ENCODE peak calls at places on chromosomes 4 and X, in eight cellular contexts. C, P, K, H, S, I, A and Y are unnamed samples. For H3K9me3, the result is how much of the 10 kb centered on the place peaks cover.

GRCh38 chrX:47093248-47093647 is 15.0 kb downstream of the RGN start:
- DNase-seq in C (peak), P (peak), K (no peak), H (no peak), S (no peak), I (no peak), A (no peak), Y (no peak)

GRCh38 chr4:38823766-38824165 is 19.2 kb upstream of the TLR1 start:
- DNase-seq in C (no peak), P (no peak), K (no peak), H (no peak), S (no peak), I (no peak), A (no peak), Y (no peak)

GRCh38 chr4:125316781-125317525 is 2.2 kb downstream of the FAT4 start:
- DNase-seq in C (peak), P (no peak), K (peak), H (peak), S (peak), I (peak), A (no peak), Y (no peak)

GRCh38 chr4:165234766-165235165 is 27.4 kb downstream of the KLHL2 start:
- DNase-seq in C (no peak), P (no peak), K (no peak), H (no peak), S (no peak), I (no peak), A (no peak), Y (no peak)

GRCh38 chrX:4043951-4044350 is 330.5 kb upstream of the PRKX start:
- DNase-seq in C (no peak), P (peak), K (no peak), H (no peak), S (no peak), I (no peak), A (no peak), Y (no peak)

GRCh38 chrX:148380614-148381561 is 119.5 kb upstream of the AFF2 start:
- DNase-seq in C (no peak), P (peak), K (no peak), H (peak), S (no peak), I (no peak), A (no peak), Y (no peak)

GRCh38 chrX:132858018-132858417 is 100.4 kb downstream of the HS6ST2 start:
- DNase-seq in C (no peak), P (no peak), K (no peak), H (no peak), S (no peak), I (no peak), A (no peak), Y (no peak)

GRCh38 chrX:84187501-84188319 is at the start of gene RPS6KA6:
- DNase-seq in C (peak), P (peak), K (peak), H (peak), S (peak), I (peak), A (no peak), Y (no peak)

GRCh38 chrX:49884290-49884862 is 5.1 kb downstream of the USP27X start:
- DNase-seq in C (peak), P (peak), K (peak), H (peak), S (peak), I (peak), A (no peak), Y (no peak)

GRCh38 chrX:115531818-115532403 is 29.1 kb upstream of the PLS3 start:
- DNase-seq in C (no peak), P (no peak), K (no peak), H (no peak), S (no peak), I (no peak), A (no peak), Y (no peak)

GRCh38 chrX:63350551-63350950 is 581 bp downstream of the SPIN4 start:
- DNase-seq in C (peak), P (peak), K (peak), H (peak), S (peak), I (peak), A (no peak), Y (no peak)

GRCh38 chr4:165152527-165152926 is 39.9 kb upstream of the TMEM192 start:
- DNase-seq in C (no peak), P (no peak), K (no peak), H (no peak), S (no peak), I (no peak), A (no peak), Y (no peak)

GRCh38 chr4:121653214-121653613 is 43.6 kb downstream of the ANXA5 start:
- DNase-seq in C (no peak), P (no peak), K (no peak), H (no peak), S (no peak), I (no peak), A (no peak), Y (no peak)

DNA sequence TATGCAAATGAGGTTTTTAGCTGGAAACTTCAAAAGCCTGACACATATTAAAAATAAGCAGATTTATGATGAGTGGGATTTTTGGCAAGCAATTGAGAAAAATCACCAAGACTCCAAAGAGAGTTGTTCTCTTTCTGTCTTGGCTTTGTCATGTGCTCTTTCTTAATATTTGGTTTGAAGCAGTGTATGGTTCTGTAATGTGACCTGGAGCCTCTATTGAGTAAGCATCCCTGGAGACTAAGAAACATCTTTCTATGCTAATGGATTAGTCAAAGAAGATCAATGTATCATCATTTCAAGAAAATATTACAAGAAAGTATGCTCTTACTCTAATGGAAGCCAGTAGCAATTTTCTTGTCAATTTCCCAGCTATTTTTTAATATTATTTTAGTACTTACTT is 11.7 kb downstream of the TRIM2 start:
- DNase-seq in C (no peak), P (no peak), K (no peak), H (no peak), S (no peak), I (no peak), A (no peak), Y (no peak)
- H3K9me3 ChIP-seq in C (under half), P (under half), K (under half), H (under half), S (under half), I (under half), A (under half), Y (under half)

DNA sequence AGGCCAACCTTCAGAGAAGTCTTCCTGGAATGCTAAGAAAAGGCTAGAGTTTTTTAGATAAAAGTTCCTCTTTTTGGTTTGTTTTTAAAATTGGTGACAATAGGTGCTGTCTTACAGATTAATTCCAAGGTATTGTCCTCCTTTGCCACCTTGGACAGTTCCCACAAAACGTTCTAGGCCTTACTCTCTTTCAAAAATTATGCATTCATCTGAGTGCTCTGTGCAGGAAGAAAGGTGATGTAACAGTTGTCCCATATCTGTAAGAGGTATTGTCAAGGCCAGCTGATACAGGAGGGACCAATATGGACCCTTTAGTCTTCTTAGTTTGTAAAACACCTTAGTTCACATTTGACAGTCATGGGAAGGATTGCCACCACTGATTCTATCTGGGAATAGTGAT is 15.9 kb upstream of the CXCL5 start:
- DNase-seq in C (no peak), P (no peak), K (no peak), H (no peak), S (no peak), I (no peak), A (no peak), Y (no peak)
- TF ChIP-seq CTCF in C (no peak), P (no peak), K (no peak), H (no peak), S (no peak), I (no peak), A (no peak), Y (no peak)

DNA sequence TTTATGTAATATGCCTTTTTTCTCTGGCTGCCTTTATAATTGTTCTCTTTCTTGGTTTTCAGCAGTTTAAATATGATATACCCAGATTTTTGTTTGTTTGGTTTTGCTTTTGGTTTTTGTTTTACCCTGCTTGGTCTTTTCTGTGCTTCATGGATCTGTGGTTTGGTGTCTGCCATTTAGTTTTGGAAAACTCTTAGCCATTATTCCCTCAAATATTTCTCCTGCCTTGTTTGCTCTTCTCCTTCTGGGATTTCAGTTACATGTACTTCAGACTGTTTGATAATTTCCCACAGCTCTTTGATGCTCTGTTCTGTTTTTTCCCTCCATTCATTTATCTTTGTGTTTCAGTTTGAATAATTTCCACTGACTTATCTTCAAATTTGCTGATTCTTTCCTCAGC is 223.1 kb upstream of the BCOR start:
- DNase-seq in C (no peak), P (no peak), K (no peak), H (no peak), S (no peak), I (no peak), A (no peak), Y (no peak)
- H3K9me3 ChIP-seq in C (under half), P (under half), K (under half), H (under half), S (under half), I (under half), A (under half), Y (under half)

DNA sequence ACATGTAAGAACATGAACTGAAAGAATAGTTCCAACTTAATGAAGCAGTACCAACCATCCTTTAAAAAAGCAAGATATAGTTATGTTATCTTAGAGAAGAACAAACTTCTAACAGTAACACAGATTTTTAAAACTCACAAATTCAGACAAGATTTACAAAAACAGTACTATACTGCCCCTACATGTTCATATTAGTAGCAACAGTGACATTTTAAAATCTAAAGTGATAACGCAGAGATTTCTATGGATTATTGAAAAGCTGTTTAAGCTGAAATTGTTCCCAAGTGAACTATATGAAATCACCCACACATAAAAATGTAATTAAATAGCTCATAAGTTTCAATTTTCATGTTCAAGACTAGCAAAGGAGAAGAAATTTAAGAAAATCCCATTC is 166.0 kb downstream of the FBXW7 start:
- DNase-seq in C (no peak), P (no peak), K (no peak), H (no peak), S (no peak), I (no peak), A (no peak), Y (no peak)
- TF ChIP-seq CTCF in C (peak), P (no peak), K (peak), H (no peak), S (no peak), I (peak), A (no peak), Y (no peak)

GRCh38 chrX:12936947-12937346 is 30.5 kb downstream of the TLR8 start:
- DNase-seq in C (no peak), P (no peak), K (no peak), H (no peak), S (no peak), I (no peak), A (no peak), Y (no peak)
- H3K9me3 ChIP-seq in C (under half), P (under half), K (under half), H (under half), S (under half), I (under half), A (under half), Y (under half)

GRCh38 chr4:180557348-180557747 is 1685.9 kb upstream of the TENM3 start:
- DNase-seq in C (no peak), P (no peak), K (no peak), H (no peak), S (no peak), I (no peak), A (no peak), Y (no peak)
- TF ChIP-seq CTCF in C (peak), P (no peak), K (no peak), H (no peak), S (no peak), I (no peak), A (no peak), Y (no peak)

GRCh38 chr4:223913-224497 is 81.3 kb downstream of the ZNF732 start:
- DNase-seq in C (no peak), P (no peak), K (no peak), H (no peak), S (no peak), I (no peak), A (no peak), Y (no peak)
- H3K9me3 ChIP-seq in C (under half), P (under half), K (under half), H (under half), S (under half), I (under half), A (under half), Y (under half)